ENCODE peak calls at places on chromosomes 7 and 10, in seven cellular contexts. One of them, this sample, is unnamed.

GRCh38 chr7:141045126-141045841 is 28.6 kb upstream of the TMEM178B start:
- DNase-seq in non-pigmented ciliary epithelial cell: no peak
- DNase-seq in kidney tubule cell: peak
- DNase-seq in retinal pigment epithelial cell: no peak
- DNase-seq in neural crest cell: no peak
- DNase-seq in Calu3: no peak
- DNase-seq in NCI-H2107: no peak
- DNase-seq in this sample: peak

GRCh38 chr7:65477326-65477725 is 103.7 kb downstream of the ZNF92 start:
- DNase-seq in non-pigmented ciliary epithelial cell: no peak
- DNase-seq in kidney tubule cell: peak
- DNase-seq in retinal pigment epithelial cell: no peak
- DNase-seq in neural crest cell: peak
- DNase-seq in Calu3: no peak
- DNase-seq in NCI-H2107: peak
- DNase-seq in this sample: peak

GRCh38 chr7:105388373-105389089 is at the start of gene SRPK2:
- DNase-seq in non-pigmented ciliary epithelial cell: no peak
- DNase-seq in kidney tubule cell: peak
- DNase-seq in retinal pigment epithelial cell: no peak
- DNase-seq in neural crest cell: peak
- DNase-seq in Calu3: peak
- DNase-seq in NCI-H2107: peak
- DNase-seq in this sample: peak

GRCh38 chr7:106618480-106618879 is 42.5 kb downstream of the CCDC71L start:
- DNase-seq in non-pigmented ciliary epithelial cell: no peak
- DNase-seq in kidney tubule cell: peak
- DNase-seq in retinal pigment epithelial cell: peak
- DNase-seq in neural crest cell: no peak
- DNase-seq in Calu3: no peak
- DNase-seq in NCI-H2107: no peak
- DNase-seq in this sample: no peak

GRCh38 chr7:158284617-158285382 is 302.8 kb downstream of the PTPRN2 start:
- DNase-seq in non-pigmented ciliary epithelial cell: no peak
- DNase-seq in kidney tubule cell: no peak
- DNase-seq in retinal pigment epithelial cell: no peak
- DNase-seq in neural crest cell: no peak
- DNase-seq in Calu3: no peak
- DNase-seq in NCI-H2107: no peak
- DNase-seq in this sample: no peak

GRCh38 chr10:96831200-96831866 is 765 bp upstream of the LCOR start:
- DNase-seq in non-pigmented ciliary epithelial cell: no peak
- DNase-seq in kidney tubule cell: no peak
- DNase-seq in retinal pigment epithelial cell: peak
- DNase-seq in neural crest cell: no peak
- DNase-seq in Calu3: no peak
- DNase-seq in NCI-H2107: no peak
- DNase-seq in this sample: no peak

GRCh38 chr10:86944471-86944870 is 12.9 kb downstream of the MMRN2 start:
- DNase-seq in non-pigmented ciliary epithelial cell: no peak
- DNase-seq in kidney tubule cell: peak
- DNase-seq in retinal pigment epithelial cell: no peak
- DNase-seq in neural crest cell: no peak
- DNase-seq in Calu3: no peak
- DNase-seq in NCI-H2107: no peak
- DNase-seq in this sample: no peak

GRCh38 chr7:1260236-1260635 is 27.6 kb downstream of the UNCX start:
- DNase-seq in non-pigmented ciliary epithelial cell: no peak
- DNase-seq in kidney tubule cell: no peak
- DNase-seq in retinal pigment epithelial cell: no peak
- DNase-seq in neural crest cell: no peak
- DNase-seq in Calu3: no peak
- DNase-seq in NCI-H2107: no peak
- DNase-seq in this sample: no peak

GRCh38 chr7:100694196-100694745 is at the start of gene GIGYF1:
- DNase-seq in non-pigmented ciliary epithelial cell: no peak
- DNase-seq in kidney tubule cell: peak
- DNase-seq in retinal pigment epithelial cell: no peak
- DNase-seq in neural crest cell: peak
- DNase-seq in Calu3: peak
- DNase-seq in NCI-H2107: peak
- DNase-seq in this sample: peak